ENCODE peak calls at places on chromosomes 5 and 9, in eight cellular contexts. One of them, this sample, is unnamed.

GRCh38 chr9:131095666-131096489 is 453 bp upstream of the AIF1L start:
- DNase-seq in GM12878: no peak
- DNase-seq in IMR-90: no peak
- DNase-seq in K562: peak; percentile 87
- DNase-seq in A549: peak; percentile 81
- DNase-seq in H1: peak; percentile 88
- DNase-seq in SK-N-SH: peak; percentile 93
- DNase-seq in HepG2: peak; percentile 56
- DNase-seq in this sample: peak; percentile 87

GRCh38 chr9:100838857-100839256 is 189.7 kb upstream of the PLPPR1 start:
- DNase-seq in GM12878: no peak
- DNase-seq in IMR-90: no peak
- DNase-seq in K562: no peak
- DNase-seq in A549: no peak
- DNase-seq in H1: no peak
- DNase-seq in SK-N-SH: no peak
- DNase-seq in HepG2: no peak
- DNase-seq in this sample: no peak

GRCh38 chr5:21774791-21775190 is 1078.4 kb downstream of the CDH12 start:
- DNase-seq in GM12878: no peak
- DNase-seq in IMR-90: peak; percentile 78
- DNase-seq in K562: no peak
- DNase-seq in A549: no peak
- DNase-seq in H1: no peak
- DNase-seq in SK-N-SH: no peak
- DNase-seq in HepG2: no peak
- DNase-seq in this sample: no peak

GRCh38 chr5:132414634-132415377 is 45.3 kb downstream of the SLC22A5 start:
- DNase-seq in GM12878: no peak
- DNase-seq in IMR-90: no peak
- DNase-seq in K562: no peak
- DNase-seq in A549: peak; percentile 60
- DNase-seq in H1: no peak
- DNase-seq in SK-N-SH: no peak
- DNase-seq in HepG2: peak; percentile 53
- DNase-seq in this sample: no peak

GRCh38 chr5:132013711-132014110 is 2.3 kb upstream of the ACSL6 start:
- DNase-seq in GM12878: no peak
- DNase-seq in IMR-90: no peak
- DNase-seq in K562: no peak
- DNase-seq in A549: no peak
- DNase-seq in H1: peak; percentile 10
- DNase-seq in SK-N-SH: no peak
- DNase-seq in HepG2: no peak
- DNase-seq in this sample: no peak

GRCh38 chr5:117748336-117748735 is 1173.7 kb upstream of the SEMA6A start:
- DNase-seq in GM12878: no peak
- DNase-seq in IMR-90: no peak
- DNase-seq in K562: no peak
- DNase-seq in A549: no peak
- DNase-seq in H1: peak; percentile 45
- DNase-seq in SK-N-SH: no peak
- DNase-seq in HepG2: no peak
- DNase-seq in this sample: peak; percentile 14

GRCh38 chr5:113038136-113038535 is 61.5 kb downstream of the DCP2 start:
- DNase-seq in GM12878: no peak
- DNase-seq in IMR-90: no peak
- DNase-seq in K562: no peak
- DNase-seq in A549: no peak
- DNase-seq in H1: no peak
- DNase-seq in SK-N-SH: no peak
- DNase-seq in HepG2: no peak
- DNase-seq in this sample: no peak

GRCh38 chr9:13718086-13718485 is 438.6 kb upstream of the MPDZ start:
- DNase-seq in GM12878: no peak
- DNase-seq in IMR-90: peak; percentile 9
- DNase-seq in K562: no peak
- DNase-seq in A549: no peak
- DNase-seq in H1: no peak
- DNase-seq in SK-N-SH: no peak
- DNase-seq in HepG2: no peak
- DNase-seq in this sample: no peak

GRCh38 chr5:137075163-137075970 is 423.8 kb downstream of the SPOCK1 start:
- DNase-seq in GM12878: no peak
- DNase-seq in IMR-90: peak; percentile 9
- DNase-seq in K562: peak; percentile 71
- DNase-seq in A549: peak; percentile 82
- DNase-seq in H1: peak; percentile 87
- DNase-seq in SK-N-SH: peak; percentile 77
- DNase-seq in HepG2: peak; percentile 69
- DNase-seq in this sample: peak; percentile 94

GRCh38 chr5:136432705-136433104 is 67.4 kb upstream of the TRPC7 start:
- DNase-seq in GM12878: no peak
- DNase-seq in IMR-90: no peak
- DNase-seq in K562: no peak
- DNase-seq in A549: no peak
- DNase-seq in H1: no peak
- DNase-seq in SK-N-SH: no peak
- DNase-seq in HepG2: no peak
- DNase-seq in this sample: no peak

GRCh38 chr5:38678079-38678478 is 121.6 kb upstream of the LIFR start:
- DNase-seq in GM12878: no peak
- DNase-seq in IMR-90: no peak
- DNase-seq in K562: no peak
- DNase-seq in A549: no peak
- DNase-seq in H1: no peak
- DNase-seq in SK-N-SH: no peak
- DNase-seq in HepG2: no peak
- DNase-seq in this sample: no peak

GRCh38 chr9:97046228-97046627 is 7.3 kb upstream of the CTSV start:
- DNase-seq in GM12878: no peak
- DNase-seq in IMR-90: peak; percentile 7
- DNase-seq in K562: no peak
- DNase-seq in A549: peak; percentile 41
- DNase-seq in H1: peak; percentile 66
- DNase-seq in SK-N-SH: no peak
- DNase-seq in HepG2: peak; percentile 36
- DNase-seq in this sample: peak; percentile 59

GRCh38 chr9:136906251-136906650 is 19.9 kb downstream of the TRAF2 start:
- DNase-seq in GM12878: no peak
- DNase-seq in IMR-90: no peak
- DNase-seq in K562: no peak
- DNase-seq in A549: no peak
- DNase-seq in H1: no peak
- DNase-seq in SK-N-SH: no peak
- DNase-seq in HepG2: no peak
- DNase-seq in this sample: no peak

GRCh38 chr5:147170603-147171002 is 64.2 kb upstream of the STK32A start:
- DNase-seq in GM12878: no peak
- DNase-seq in IMR-90: no peak
- DNase-seq in K562: no peak
- DNase-seq in A549: no peak
- DNase-seq in H1: no peak
- DNase-seq in SK-N-SH: no peak
- DNase-seq in HepG2: peak; percentile 98
- DNase-seq in this sample: no peak
- TF ChIP-seq USF2 in GM12878: no peak
- TF ChIP-seq USF2 in IMR-90: no peak
- TF ChIP-seq USF2 in K562: no peak
- TF ChIP-seq USF2 in A549: no peak
- TF ChIP-seq USF2 in H1: no peak
- TF ChIP-seq USF2 in SK-N-SH: no peak
- TF ChIP-seq USF2 in HepG2: no peak
- TF ChIP-seq USF2 in this sample: no peak

GRCh38 chr5:180113660-180114303 is 42.2 kb upstream of the RNF130 start:
- DNase-seq in GM12878: no peak
- DNase-seq in IMR-90: no peak
- DNase-seq in K562: no peak
- DNase-seq in A549: no peak
- DNase-seq in H1: no peak
- DNase-seq in SK-N-SH: peak; percentile 12
- DNase-seq in HepG2: no peak
- DNase-seq in this sample: no peak
- TF ChIP-seq USF2 in GM12878: no peak
- TF ChIP-seq USF2 in IMR-90: no peak
- TF ChIP-seq USF2 in K562: no peak
- TF ChIP-seq USF2 in A549: no peak
- TF ChIP-seq USF2 in H1: no peak
- TF ChIP-seq USF2 in SK-N-SH: no peak
- TF ChIP-seq USF2 in HepG2: no peak
- TF ChIP-seq USF2 in this sample: no peak

GRCh38 chr5:156779436-156779835 is 70.7 kb upstream of the PPP1R2B start:
- DNase-seq in GM12878: no peak
- DNase-seq in IMR-90: no peak
- DNase-seq in K562: no peak
- DNase-seq in A549: no peak
- DNase-seq in H1: no peak
- DNase-seq in SK-N-SH: no peak
- DNase-seq in HepG2: no peak
- DNase-seq in this sample: no peak
- TF ChIP-seq USF2 in GM12878: no peak
- TF ChIP-seq USF2 in IMR-90: no peak
- TF ChIP-seq USF2 in K562: no peak
- TF ChIP-seq USF2 in A549: no peak
- TF ChIP-seq USF2 in H1: no peak
- TF ChIP-seq USF2 in SK-N-SH: no peak
- TF ChIP-seq USF2 in HepG2: no peak
- TF ChIP-seq USF2 in this sample: no peak

GRCh38 chr5:81232449-81233079 is 558 bp upstream of the CKMT2 start:
- DNase-seq in GM12878: no peak
- DNase-seq in IMR-90: no peak
- DNase-seq in K562: no peak
- DNase-seq in A549: no peak
- DNase-seq in H1: peak; percentile 53
- DNase-seq in SK-N-SH: no peak
- DNase-seq in HepG2: peak; percentile 13
- DNase-seq in this sample: no peak
- TF ChIP-seq USF2 in GM12878: no peak
- TF ChIP-seq USF2 in IMR-90: no peak
- TF ChIP-seq USF2 in K562: no peak
- TF ChIP-seq USF2 in A549: no peak
- TF ChIP-seq USF2 in H1: no peak
- TF ChIP-seq USF2 in SK-N-SH: no peak
- TF ChIP-seq USF2 in HepG2: no peak
- TF ChIP-seq USF2 in this sample: no peak

DNA sequence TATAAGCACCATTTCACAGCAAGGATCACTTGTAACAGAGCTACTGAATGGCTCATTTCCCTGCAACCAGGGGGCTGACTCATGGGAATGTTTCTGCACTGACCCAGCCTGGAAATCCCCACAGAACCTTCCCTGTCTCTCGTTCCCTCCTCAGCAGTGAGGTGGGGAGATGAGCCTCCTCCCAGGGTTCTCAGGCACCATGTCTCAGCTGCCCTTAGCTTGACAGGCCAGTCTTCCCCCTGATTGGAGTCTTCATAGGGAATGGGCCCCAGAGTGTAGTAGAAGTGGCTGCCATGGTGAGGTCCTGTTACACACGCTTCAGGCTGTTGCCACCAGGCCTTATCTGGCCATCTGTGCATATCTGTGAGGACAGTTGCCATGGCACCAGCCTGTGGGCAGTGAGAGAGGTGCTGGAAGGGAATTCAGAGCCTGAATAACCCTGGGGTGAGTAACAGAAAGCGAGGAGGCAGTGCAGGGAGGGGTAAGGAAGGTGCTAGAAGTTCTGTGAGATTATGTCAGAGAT is 324.4 kb downstream of the ENC1 start:
- DNase-seq in GM12878: peak; percentile 53
- DNase-seq in IMR-90: peak; percentile 98
- DNase-seq in K562: no peak
- DNase-seq in A549: peak; percentile 66
- DNase-seq in H1: no peak
- DNase-seq in SK-N-SH: peak; percentile 34
- DNase-seq in HepG2: peak; percentile 15
- DNase-seq in this sample: no peak
- TF ChIP-seq USF2 in GM12878: no peak
- TF ChIP-seq USF2 in IMR-90: no peak
- TF ChIP-seq USF2 in K562: no peak
- TF ChIP-seq USF2 in A549: no peak
- TF ChIP-seq USF2 in H1: no peak
- TF ChIP-seq USF2 in SK-N-SH: no peak
- TF ChIP-seq USF2 in HepG2: no peak
- TF ChIP-seq USF2 in this sample: no peak

GRCh38 chr9:95035846-95036245 is 281.7 kb downstream of the FANCC start:
- DNase-seq in GM12878: no peak
- DNase-seq in IMR-90: no peak
- DNase-seq in K562: no peak
- DNase-seq in A549: no peak
- DNase-seq in H1: no peak
- DNase-seq in SK-N-SH: no peak
- DNase-seq in HepG2: no peak
- DNase-seq in this sample: no peak
- TF ChIP-seq USF2 in GM12878: no peak
- TF ChIP-seq USF2 in IMR-90: no peak
- TF ChIP-seq USF2 in K562: no peak
- TF ChIP-seq USF2 in A549: no peak
- TF ChIP-seq USF2 in H1: no peak
- TF ChIP-seq USF2 in SK-N-SH: no peak
- TF ChIP-seq USF2 in HepG2: no peak
- TF ChIP-seq USF2 in this sample: no peak